ENCODE peak calls at places on chromosomes 4 and X, in ten cellular contexts. One of them, this sample, is unnamed.

GRCh38 chr4:151822331-151822730 is 61.5 kb upstream of the GATB start:
- DNase-seq in stimulated activated naive CD4-positive, alpha-beta T cell treated with Interleukin-2 at 50 U/mL for 16 hours: no peak
- DNase-seq in SK-N-DZ: no peak
- DNase-seq in endothelial cell: no peak
- DNase-seq in PC-3: no peak
- DNase-seq in neural progenitor cell: no peak
- DNase-seq in CD4-positive, alpha-beta memory T cell: no peak
- DNase-seq in stromal cell of bone marrow: no peak
- DNase-seq in naive thymus-derived CD8-positive, alpha-beta T cell: no peak
- DNase-seq in GM18507: no peak
- DNase-seq in this sample: no peak

GRCh38 chrX:50067435-50068292 is 133.1 kb downstream of the AKAP4 start:
- DNase-seq in stimulated activated naive CD4-positive, alpha-beta T cell treated with Interleukin-2 at 50 U/mL for 16 hours: no peak
- DNase-seq in SK-N-DZ: peak; percentile 88
- DNase-seq in endothelial cell: peak; percentile 28
- DNase-seq in PC-3: no peak
- DNase-seq in neural progenitor cell: peak; percentile 80
- DNase-seq in CD4-positive, alpha-beta memory T cell: no peak
- DNase-seq in stromal cell of bone marrow: no peak
- DNase-seq in naive thymus-derived CD8-positive, alpha-beta T cell: no peak
- DNase-seq in GM18507: no peak
- DNase-seq in this sample: peak; percentile 94

GRCh38 chrX:65671966-65672365 is 4.5 kb downstream of the MSN start:
- DNase-seq in stimulated activated naive CD4-positive, alpha-beta T cell treated with Interleukin-2 at 50 U/mL for 16 hours: no peak
- DNase-seq in SK-N-DZ: no peak
- DNase-seq in endothelial cell: no peak
- DNase-seq in PC-3: no peak
- DNase-seq in neural progenitor cell: no peak
- DNase-seq in CD4-positive, alpha-beta memory T cell: no peak
- DNase-seq in stromal cell of bone marrow: no peak
- DNase-seq in naive thymus-derived CD8-positive, alpha-beta T cell: no peak
- DNase-seq in GM18507: no peak
- DNase-seq in this sample: no peak

GRCh38 chrX:1518512-1518911 is 18.5 kb downstream of the P2RY8 start:
- DNase-seq in stimulated activated naive CD4-positive, alpha-beta T cell treated with Interleukin-2 at 50 U/mL for 16 hours: no peak
- DNase-seq in SK-N-DZ: no peak
- DNase-seq in endothelial cell: no peak
- DNase-seq in PC-3: no peak
- DNase-seq in neural progenitor cell: no peak
- DNase-seq in CD4-positive, alpha-beta memory T cell: no peak
- DNase-seq in stromal cell of bone marrow: no peak
- DNase-seq in naive thymus-derived CD8-positive, alpha-beta T cell: no peak
- DNase-seq in GM18507: no peak
- DNase-seq in this sample: no peak

GRCh38 chr4:1207603-1208265 is 35.4 kb upstream of the SPON2 start:
- DNase-seq in stimulated activated naive CD4-positive, alpha-beta T cell treated with Interleukin-2 at 50 U/mL for 16 hours: no peak
- DNase-seq in SK-N-DZ: no peak
- DNase-seq in endothelial cell: no peak
- DNase-seq in PC-3: peak; percentile 3
- DNase-seq in neural progenitor cell: no peak
- DNase-seq in CD4-positive, alpha-beta memory T cell: no peak
- DNase-seq in stromal cell of bone marrow: peak; percentile 24
- DNase-seq in naive thymus-derived CD8-positive, alpha-beta T cell: no peak
- DNase-seq in GM18507: no peak
- DNase-seq in this sample: no peak

GRCh38 chr4:184826315-184827266 is 823 bp upstream of the ACSL1 start:
- DNase-seq in stimulated activated naive CD4-positive, alpha-beta T cell treated with Interleukin-2 at 50 U/mL for 16 hours: peak; percentile 34
- DNase-seq in SK-N-DZ: peak; percentile 23
- DNase-seq in endothelial cell: no peak
- DNase-seq in PC-3: peak; percentile 17
- DNase-seq in neural progenitor cell: peak; percentile 21
- DNase-seq in CD4-positive, alpha-beta memory T cell: peak; percentile 70
- DNase-seq in stromal cell of bone marrow: no peak
- DNase-seq in naive thymus-derived CD8-positive, alpha-beta T cell: peak; percentile 53
- DNase-seq in GM18507: no peak
- DNase-seq in this sample: no peak

GRCh38 chr4:139528377-139529005 is 27.5 kb downstream of the SETD7 start:
- DNase-seq in stimulated activated naive CD4-positive, alpha-beta T cell treated with Interleukin-2 at 50 U/mL for 16 hours: no peak
- DNase-seq in SK-N-DZ: no peak
- DNase-seq in endothelial cell: no peak
- DNase-seq in PC-3: no peak
- DNase-seq in neural progenitor cell: no peak
- DNase-seq in CD4-positive, alpha-beta memory T cell: no peak
- DNase-seq in stromal cell of bone marrow: peak; percentile 76
- DNase-seq in naive thymus-derived CD8-positive, alpha-beta T cell: no peak
- DNase-seq in GM18507: no peak
- DNase-seq in this sample: no peak

GRCh38 chrX:151750511-151750910 is 16.0 kb downstream of the CNGA2 start:
- DNase-seq in stimulated activated naive CD4-positive, alpha-beta T cell treated with Interleukin-2 at 50 U/mL for 16 hours: no peak
- DNase-seq in SK-N-DZ: no peak
- DNase-seq in endothelial cell: no peak
- DNase-seq in PC-3: no peak
- DNase-seq in neural progenitor cell: no peak
- DNase-seq in CD4-positive, alpha-beta memory T cell: no peak
- DNase-seq in stromal cell of bone marrow: no peak
- DNase-seq in naive thymus-derived CD8-positive, alpha-beta T cell: no peak
- DNase-seq in GM18507: no peak
- DNase-seq in this sample: no peak

GRCh38 chr4:86451560-86452322 is 91.9 kb upstream of the MAPK10 start:
- DNase-seq in stimulated activated naive CD4-positive, alpha-beta T cell treated with Interleukin-2 at 50 U/mL for 16 hours: no peak
- DNase-seq in SK-N-DZ: peak; percentile 83
- DNase-seq in endothelial cell: no peak
- DNase-seq in PC-3: peak; percentile 61
- DNase-seq in neural progenitor cell: peak; percentile 20
- DNase-seq in CD4-positive, alpha-beta memory T cell: no peak
- DNase-seq in stromal cell of bone marrow: no peak
- DNase-seq in naive thymus-derived CD8-positive, alpha-beta T cell: no peak
- DNase-seq in GM18507: no peak
- DNase-seq in this sample: peak; percentile 95

GRCh38 chr4:14607578-14607977 is 394.7 kb upstream of the CPEB2 start:
- DNase-seq in stimulated activated naive CD4-positive, alpha-beta T cell treated with Interleukin-2 at 50 U/mL for 16 hours: no peak
- DNase-seq in SK-N-DZ: no peak
- DNase-seq in endothelial cell: no peak
- DNase-seq in PC-3: peak; percentile 58
- DNase-seq in neural progenitor cell: no peak
- DNase-seq in CD4-positive, alpha-beta memory T cell: no peak
- DNase-seq in stromal cell of bone marrow: peak; percentile 40
- DNase-seq in naive thymus-derived CD8-positive, alpha-beta T cell: no peak
- DNase-seq in GM18507: no peak
- DNase-seq in this sample: no peak

GRCh38 chrX:68894513-68895338 is 65.9 kb downstream of the EFNB1 start:
- DNase-seq in stimulated activated naive CD4-positive, alpha-beta T cell treated with Interleukin-2 at 50 U/mL for 16 hours: no peak
- DNase-seq in SK-N-DZ: peak; percentile 17
- DNase-seq in endothelial cell: peak; percentile 41
- DNase-seq in PC-3: peak; percentile 4
- DNase-seq in neural progenitor cell: peak; percentile 77
- DNase-seq in CD4-positive, alpha-beta memory T cell: no peak
- DNase-seq in stromal cell of bone marrow: no peak
- DNase-seq in naive thymus-derived CD8-positive, alpha-beta T cell: no peak
- DNase-seq in GM18507: no peak
- DNase-seq in this sample: peak; percentile 75

GRCh38 chr4:53717064-53717549 is 125.8 kb upstream of the LNX1 start:
- DNase-seq in stimulated activated naive CD4-positive, alpha-beta T cell treated with Interleukin-2 at 50 U/mL for 16 hours: no peak
- DNase-seq in SK-N-DZ: no peak
- DNase-seq in endothelial cell: no peak
- DNase-seq in PC-3: no peak
- DNase-seq in neural progenitor cell: no peak
- DNase-seq in CD4-positive, alpha-beta memory T cell: no peak
- DNase-seq in stromal cell of bone marrow: no peak
- DNase-seq in naive thymus-derived CD8-positive, alpha-beta T cell: no peak
- DNase-seq in GM18507: no peak
- DNase-seq in this sample: no peak

GRCh38 chr4:14334166-14334565 is 668.1 kb upstream of the CPEB2 start:
- DNase-seq in stimulated activated naive CD4-positive, alpha-beta T cell treated with Interleukin-2 at 50 U/mL for 16 hours: no peak
- DNase-seq in SK-N-DZ: no peak
- DNase-seq in endothelial cell: no peak
- DNase-seq in PC-3: no peak
- DNase-seq in neural progenitor cell: no peak
- DNase-seq in CD4-positive, alpha-beta memory T cell: no peak
- DNase-seq in stromal cell of bone marrow: no peak
- DNase-seq in naive thymus-derived CD8-positive, alpha-beta T cell: no peak
- DNase-seq in GM18507: no peak
- DNase-seq in this sample: no peak

GRCh38 chrX:16855363-16856075 is 14.6 kb downstream of the RBBP7 start:
- DNase-seq in stimulated activated naive CD4-positive, alpha-beta T cell treated with Interleukin-2 at 50 U/mL for 16 hours: no peak
- DNase-seq in SK-N-DZ: no peak
- DNase-seq in endothelial cell: no peak
- DNase-seq in PC-3: no peak
- DNase-seq in neural progenitor cell: no peak
- DNase-seq in CD4-positive, alpha-beta memory T cell: no peak
- DNase-seq in stromal cell of bone marrow: no peak
- DNase-seq in naive thymus-derived CD8-positive, alpha-beta T cell: no peak
- DNase-seq in GM18507: no peak
- DNase-seq in this sample: no peak

GRCh38 chr4:114026447-114026846 is 47.0 kb upstream of the ARSJ start:
- DNase-seq in stimulated activated naive CD4-positive, alpha-beta T cell treated with Interleukin-2 at 50 U/mL for 16 hours: no peak
- DNase-seq in SK-N-DZ: no peak
- DNase-seq in endothelial cell: no peak
- DNase-seq in PC-3: no peak
- DNase-seq in neural progenitor cell: no peak
- DNase-seq in CD4-positive, alpha-beta memory T cell: no peak
- DNase-seq in stromal cell of bone marrow: no peak
- DNase-seq in naive thymus-derived CD8-positive, alpha-beta T cell: no peak
- DNase-seq in GM18507: no peak
- DNase-seq in this sample: no peak

GRCh38 chr4:110633358-110634319 is 10.8 kb upstream of the PITX2 start:
- DNase-seq in stimulated activated naive CD4-positive, alpha-beta T cell treated with Interleukin-2 at 50 U/mL for 16 hours: no peak
- DNase-seq in SK-N-DZ: no peak
- DNase-seq in endothelial cell: peak; percentile 25
- DNase-seq in PC-3: no peak
- DNase-seq in neural progenitor cell: peak; percentile 55
- DNase-seq in CD4-positive, alpha-beta memory T cell: no peak
- DNase-seq in stromal cell of bone marrow: no peak
- DNase-seq in naive thymus-derived CD8-positive, alpha-beta T cell: no peak
- DNase-seq in GM18507: no peak
- DNase-seq in this sample: peak; percentile 47

GRCh38 chr4:98094118-98094517 is 49.2 kb downstream of the STPG2 start:
- DNase-seq in stimulated activated naive CD4-positive, alpha-beta T cell treated with Interleukin-2 at 50 U/mL for 16 hours: no peak
- DNase-seq in SK-N-DZ: no peak
- DNase-seq in endothelial cell: no peak
- DNase-seq in PC-3: peak; percentile 68
- DNase-seq in neural progenitor cell: no peak
- DNase-seq in CD4-positive, alpha-beta memory T cell: no peak
- DNase-seq in stromal cell of bone marrow: no peak
- DNase-seq in naive thymus-derived CD8-positive, alpha-beta T cell: no peak
- DNase-seq in GM18507: no peak
- DNase-seq in this sample: no peak

GRCh38 chrX:124217289-124218251 is 114.9 kb upstream of the TEX13D start:
- DNase-seq in stimulated activated naive CD4-positive, alpha-beta T cell treated with Interleukin-2 at 50 U/mL for 16 hours: peak; percentile 58
- DNase-seq in SK-N-DZ: no peak
- DNase-seq in endothelial cell: peak; percentile 26
- DNase-seq in PC-3: peak; percentile 80
- DNase-seq in neural progenitor cell: peak; percentile 67
- DNase-seq in CD4-positive, alpha-beta memory T cell: peak; percentile 75
- DNase-seq in stromal cell of bone marrow: no peak
- DNase-seq in naive thymus-derived CD8-positive, alpha-beta T cell: peak; percentile 55
- DNase-seq in GM18507: no peak
- DNase-seq in this sample: peak; percentile 91

GRCh38 chr4:168652818-168653217 is 156.0 kb downstream of the PALLD start:
- DNase-seq in stimulated activated naive CD4-positive, alpha-beta T cell treated with Interleukin-2 at 50 U/mL for 16 hours: no peak
- DNase-seq in SK-N-DZ: no peak
- DNase-seq in endothelial cell: no peak
- DNase-seq in PC-3: no peak
- DNase-seq in neural progenitor cell: no peak
- DNase-seq in CD4-positive, alpha-beta memory T cell: no peak
- DNase-seq in stromal cell of bone marrow: no peak
- DNase-seq in naive thymus-derived CD8-positive, alpha-beta T cell: no peak
- DNase-seq in GM18507: no peak
- DNase-seq in this sample: no peak

GRCh38 chr4:164337219-164337944 is 416.5 kb upstream of the SMIM31 start:
- DNase-seq in stimulated activated naive CD4-positive, alpha-beta T cell treated with Interleukin-2 at 50 U/mL for 16 hours: no peak
- DNase-seq in SK-N-DZ: no peak
- DNase-seq in endothelial cell: no peak
- DNase-seq in PC-3: peak; percentile 55
- DNase-seq in neural progenitor cell: no peak
- DNase-seq in CD4-positive, alpha-beta memory T cell: no peak
- DNase-seq in stromal cell of bone marrow: no peak
- DNase-seq in naive thymus-derived CD8-positive, alpha-beta T cell: no peak
- DNase-seq in GM18507: no peak
- DNase-seq in this sample: no peak

GRCh38 chr4:78363031-78363430 is 188.5 kb upstream of the ANXA3 start:
- DNase-seq in stimulated activated naive CD4-positive, alpha-beta T cell treated with Interleukin-2 at 50 U/mL for 16 hours: no peak
- DNase-seq in SK-N-DZ: no peak
- DNase-seq in endothelial cell: no peak
- DNase-seq in PC-3: no peak
- DNase-seq in neural progenitor cell: no peak
- DNase-seq in CD4-positive, alpha-beta memory T cell: no peak
- DNase-seq in stromal cell of bone marrow: no peak
- DNase-seq in naive thymus-derived CD8-positive, alpha-beta T cell: no peak
- DNase-seq in GM18507: no peak
- DNase-seq in this sample: peak; percentile 87

GRCh38 chrX:17818729-17819128 is 42.4 kb downstream of the RAI2 start:
- DNase-seq in stimulated activated naive CD4-positive, alpha-beta T cell treated with Interleukin-2 at 50 U/mL for 16 hours: no peak
- DNase-seq in SK-N-DZ: no peak
- DNase-seq in endothelial cell: no peak
- DNase-seq in PC-3: no peak
- DNase-seq in neural progenitor cell: no peak
- DNase-seq in CD4-positive, alpha-beta memory T cell: no peak
- DNase-seq in stromal cell of bone marrow: no peak
- DNase-seq in naive thymus-derived CD8-positive, alpha-beta T cell: no peak
- DNase-seq in GM18507: no peak
- DNase-seq in this sample: no peak

GRCh38 chr4:7135389-7135746 is 57.0 kb upstream of the SORCS2 start:
- DNase-seq in stimulated activated naive CD4-positive, alpha-beta T cell treated with Interleukin-2 at 50 U/mL for 16 hours: no peak
- DNase-seq in SK-N-DZ: no peak
- DNase-seq in endothelial cell: no peak
- DNase-seq in PC-3: no peak
- DNase-seq in neural progenitor cell: no peak
- DNase-seq in CD4-positive, alpha-beta memory T cell: no peak
- DNase-seq in stromal cell of bone marrow: no peak
- DNase-seq in naive thymus-derived CD8-positive, alpha-beta T cell: no peak
- DNase-seq in GM18507: no peak
- DNase-seq in this sample: no peak

GRCh38 chr4:38982356-38983095 is 49.7 kb downstream of the TMEM156 start:
- DNase-seq in stimulated activated naive CD4-positive, alpha-beta T cell treated with Interleukin-2 at 50 U/mL for 16 hours: no peak
- DNase-seq in SK-N-DZ: peak; percentile 38
- DNase-seq in endothelial cell: no peak
- DNase-seq in PC-3: no peak
- DNase-seq in neural progenitor cell: no peak
- DNase-seq in CD4-positive, alpha-beta memory T cell: no peak
- DNase-seq in stromal cell of bone marrow: no peak
- DNase-seq in naive thymus-derived CD8-positive, alpha-beta T cell: no peak
- DNase-seq in GM18507: no peak
- DNase-seq in this sample: no peak

GRCh38 chr4:39614487-39615162 is 24.0 kb downstream of the SMIM14 start:
- DNase-seq in stimulated activated naive CD4-positive, alpha-beta T cell treated with Interleukin-2 at 50 U/mL for 16 hours: no peak
- DNase-seq in SK-N-DZ: no peak
- DNase-seq in endothelial cell: no peak
- DNase-seq in PC-3: peak; percentile 69
- DNase-seq in neural progenitor cell: no peak
- DNase-seq in CD4-positive, alpha-beta memory T cell: no peak
- DNase-seq in stromal cell of bone marrow: peak; percentile 77
- DNase-seq in naive thymus-derived CD8-positive, alpha-beta T cell: no peak
- DNase-seq in GM18507: no peak
- DNase-seq in this sample: no peak

GRCh38 chr4:22412013-22412412 is 103.9 kb downstream of the ADGRA3 start:
- DNase-seq in stimulated activated naive CD4-positive, alpha-beta T cell treated with Interleukin-2 at 50 U/mL for 16 hours: no peak
- DNase-seq in SK-N-DZ: no peak
- DNase-seq in endothelial cell: no peak
- DNase-seq in PC-3: no peak
- DNase-seq in neural progenitor cell: no peak
- DNase-seq in CD4-positive, alpha-beta memory T cell: no peak
- DNase-seq in stromal cell of bone marrow: no peak
- DNase-seq in naive thymus-derived CD8-positive, alpha-beta T cell: no peak
- DNase-seq in GM18507: no peak
- DNase-seq in this sample: no peak

GRCh38 chrX:128396601-128397000 is 344.4 kb upstream of the ACTRT1 start:
- DNase-seq in stimulated activated naive CD4-positive, alpha-beta T cell treated with Interleukin-2 at 50 U/mL for 16 hours: no peak
- DNase-seq in SK-N-DZ: no peak
- DNase-seq in endothelial cell: no peak
- DNase-seq in PC-3: peak; percentile 3
- DNase-seq in neural progenitor cell: no peak
- DNase-seq in CD4-positive, alpha-beta memory T cell: no peak
- DNase-seq in stromal cell of bone marrow: no peak
- DNase-seq in naive thymus-derived CD8-positive, alpha-beta T cell: no peak
- DNase-seq in GM18507: no peak
- DNase-seq in this sample: no peak

GRCh38 chrX:12741416-12741815 is 49.8 kb upstream of the PRPS2 start:
- DNase-seq in stimulated activated naive CD4-positive, alpha-beta T cell treated with Interleukin-2 at 50 U/mL for 16 hours: no peak
- DNase-seq in SK-N-DZ: no peak
- DNase-seq in endothelial cell: no peak
- DNase-seq in PC-3: peak; percentile 96
- DNase-seq in neural progenitor cell: no peak
- DNase-seq in CD4-positive, alpha-beta memory T cell: no peak
- DNase-seq in stromal cell of bone marrow: no peak
- DNase-seq in naive thymus-derived CD8-positive, alpha-beta T cell: no peak
- DNase-seq in GM18507: no peak
- DNase-seq in this sample: no peak

This sample was measured in mesendoderm.